ENCODE peak calls at places on chromosomes 7 and 10, in four cellular contexts. H is coronary artery; W is activated CD8-positive, alpha-beta T cell treated with anti-CD3 and anti-CD28 coated beads for 36 hours; B is A549. Z is an unnamed sample.

GRCh38 chr7:44144968-44145418 is 3.9 kb upstream of the MYL7 start:
- DNase-seq in B (no peak), H (peak), W (no peak), Z (no peak)

GRCh38 chr10:13450078-13450477 is 78.7 kb downstream of the BEND7 start:
- DNase-seq in H (no peak), B (no peak), W (no peak), Z (no peak)

GRCh38 chr7:74579800-74580685 is 77.5 kb upstream of the GTF2I start:
- DNase-seq in B (peak), W (no peak), H (peak), Z (no peak)

GRCh38 chr10:95693331-95693667 is 428 bp downstream of the TCTN3 start:
- DNase-seq in W (no peak), H (no peak), B (no peak), Z (no peak)

GRCh38 chr7:77799078-77799964 is 748 bp downstream of the PHTF2 start:
- DNase-seq in B (peak), W (peak), H (peak), Z (peak)

GRCh38 chr7:44288811-44289340 is 36.5 kb downstream of the CAMK2B start:
- DNase-seq in W (no peak), B (no peak), H (peak), Z (no peak)

GRCh38 chr10:72316748-72317435 is 37.8 kb downstream of the DNAJB12 start:
- DNase-seq in B (peak), H (peak), W (peak), Z (no peak)

GRCh38 chr10:73110345-73110849 is at the start of gene NUDT13:
- DNase-seq in H (no peak), W (peak), B (peak), Z (peak)

GRCh38 chr7:40009301-40009700 is 59.2 kb downstream of the CDK13 start:
- DNase-seq in H (no peak), B (no peak), W (no peak), Z (no peak)

GRCh38 chr10:108562105-108562504 is 1361.2 kb downstream of the XPNPEP1 start:
- DNase-seq in B (no peak), H (no peak), W (no peak), Z (no peak)

GRCh38 chr10:110410329-110411046 is 87.2 kb upstream of the DUSP5 start:
- DNase-seq in H (no peak), W (no peak), B (peak), Z (no peak)

GRCh38 chr10:131032329-131033165 is 279.0 kb downstream of the TCERG1L start:
- DNase-seq in B (no peak), W (no peak), H (peak), Z (no peak)

GRCh38 chr10:50396491-50397311 is 145.4 kb upstream of the ASAH2 start:
- DNase-seq in W (peak), B (no peak), H (no peak), Z (peak)

GRCh38 chr10:102517553-102517952 is 13.8 kb downstream of the SUFU start:
- DNase-seq in W (no peak), B (no peak), H (no peak), Z (no peak)

GRCh38 chr10:69467928-69468770 is 16.9 kb downstream of the TSPAN15 start:
- DNase-seq in H (no peak), W (no peak), B (no peak), Z (no peak)

GRCh38 chr7:56219017-56219416 is 102.8 kb upstream of the NUPR2 start:
- DNase-seq in H (no peak), B (no peak), W (no peak), Z (no peak)

GRCh38 chr10:36053271-36053670 is 411.2 kb upstream of the FZD8 start:
- DNase-seq in W (no peak), H (no peak), B (no peak), Z (no peak)
- TF ChIP-seq CTCF in W (no peak), H (no peak), B (no peak), Z (no peak)

DNA sequence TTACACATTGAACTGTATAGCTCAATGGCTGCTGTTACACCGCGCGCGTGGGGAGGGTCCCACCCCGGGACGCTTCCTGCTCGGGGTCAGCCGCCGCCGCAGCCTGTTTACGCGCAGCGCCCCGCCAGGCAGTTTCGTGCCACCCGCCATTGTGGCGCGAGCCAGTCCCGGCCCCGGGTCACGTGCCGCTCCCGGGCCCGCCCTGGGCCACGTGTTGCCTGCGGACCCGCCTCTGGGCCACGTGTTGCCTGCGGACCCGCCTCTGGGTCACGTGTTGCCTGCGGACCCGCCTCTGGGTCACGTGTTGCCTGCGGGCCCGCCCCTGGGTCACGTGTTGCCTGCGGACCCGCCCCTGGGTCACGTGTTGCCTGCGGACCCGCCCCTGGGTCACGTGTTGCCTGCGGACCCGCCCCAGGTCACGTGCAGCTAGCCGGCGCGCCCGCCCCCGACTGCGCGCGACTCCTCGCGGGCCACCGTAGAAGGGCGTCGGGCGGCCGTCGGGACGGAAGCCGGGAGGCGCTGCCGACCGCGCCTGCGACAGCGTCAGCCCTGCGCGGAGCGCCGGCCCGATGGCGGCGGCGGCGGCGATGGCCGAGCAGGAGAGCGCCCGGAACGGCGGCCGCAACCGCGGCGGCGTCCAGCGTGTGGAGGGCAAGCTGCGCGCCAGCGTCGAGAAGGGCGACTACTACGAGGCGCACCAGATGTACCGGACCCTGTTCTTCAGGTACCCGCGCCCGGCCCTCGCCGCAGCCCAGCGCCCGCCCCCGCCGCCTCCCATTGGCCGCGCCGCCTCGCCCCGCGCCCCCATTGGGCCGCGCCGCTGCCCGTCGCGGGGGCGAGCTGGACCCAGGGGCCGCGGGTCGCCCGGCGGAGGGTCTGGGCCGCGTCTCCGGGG is at the start of gene GET4:
- DNase-seq in B (peak), W (peak), H (peak), Z (peak)
- TF ChIP-seq CTCF in B (peak), W (no peak), H (no peak), Z (peak)

GRCh38 chr7:26153246-26153822 is 1.3 kb downstream of the NFE2L3 start:
- DNase-seq in W (peak), H (no peak), B (no peak), Z (no peak)

GRCh38 chr7:26151953-26152781 is at the start of gene NFE2L3:
- DNase-seq in W (peak), B (peak), H (no peak), Z (peak)

GRCh38 chr7:26151650-26151952 is 397 bp upstream of the NFE2L3 start:
- DNase-seq in B (no peak), H (no peak), W (no peak), Z (no peak)

GRCh38 chr7:26155531-26156375 is 3.8 kb downstream of the NFE2L3 start:
- DNase-seq in W (no peak), B (no peak), H (no peak), Z (no peak)

GRCh38 chr7:26153823-26154783 is 2.1 kb downstream of the NFE2L3 start:
- DNase-seq in W (peak), H (no peak), B (no peak), Z (no peak)
- TF ChIP-seq CTCF in W (no peak), H (no peak), B (no peak), Z (no peak)

GRCh38 chr7:83001362-83002040 is 161.2 kb downstream of the PCLO start:
- DNase-seq in B (no peak), H (no peak), W (no peak), Z (no peak)

DNA sequence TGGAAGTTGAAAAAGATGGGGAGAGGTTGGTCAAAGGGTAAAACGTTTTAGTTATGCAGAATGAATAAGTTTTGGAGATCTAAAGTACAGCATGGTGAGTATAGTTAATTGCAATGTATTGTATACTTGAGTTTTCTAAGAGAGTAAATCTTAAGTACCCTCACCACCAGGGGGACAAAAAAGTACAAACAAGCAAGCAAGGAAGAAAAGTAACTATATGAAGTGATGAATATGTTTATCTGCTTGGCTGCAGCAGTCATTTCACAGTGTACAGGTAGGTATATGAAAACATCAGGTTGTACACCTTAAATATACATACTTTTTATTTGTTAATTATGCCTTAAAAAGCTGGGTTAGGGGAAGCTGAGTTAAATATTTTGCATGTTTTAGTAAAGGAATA is 157.3 kb downstream of the PCLO start:
- DNase-seq in H (no peak), W (no peak), B (peak), Z (no peak)
- TF ChIP-seq CTCF in H (no peak), W (no peak), B (peak), Z (no peak)

Z was measured in GM10248.